ENCODE peak calls at places on chromosomes 7 and 10, in eight cellular contexts. One of them, this sample, is unnamed.

GRCh38 chr10:72329290-72330058 is 25.2 kb downstream of the DNAJB12 start:
- DNase-seq in right atrium auricular region: no peak
- DNase-seq in endodermal cell: peak; percentile 64
- DNase-seq in astrocyte of the spinal cord: no peak
- DNase-seq in HFF-Myc: no peak
- DNase-seq in thoracic aorta: no peak
- DNase-seq in endothelial cell: no peak
- DNase-seq in body of pancreas: peak; percentile 89
- DNase-seq in this sample: no peak

GRCh38 chr7:101743995-101744360 is 73.4 kb upstream of the CUX1 start:
- DNase-seq in endothelial cell: peak; percentile 15
- DNase-seq in astrocyte of the spinal cord: no peak
- DNase-seq in body of pancreas: no peak
- DNase-seq in HFF-Myc: no peak
- DNase-seq in endodermal cell: peak; percentile 86
- DNase-seq in right atrium auricular region: no peak
- DNase-seq in thoracic aorta: no peak
- DNase-seq in this sample: no peak

GRCh38 chr10:49733866-49734265 is 28.3 kb downstream of the OGDHL start:
- DNase-seq in right atrium auricular region: no peak
- DNase-seq in body of pancreas: no peak
- DNase-seq in HFF-Myc: no peak
- DNase-seq in thoracic aorta: no peak
- DNase-seq in endodermal cell: no peak
- DNase-seq in astrocyte of the spinal cord: no peak
- DNase-seq in endothelial cell: no peak
- DNase-seq in this sample: peak; percentile 60

GRCh38 chr10:82150123-82150900 is 275.3 kb downstream of the NRG3 start:
- DNase-seq in endodermal cell: peak; percentile 96
- DNase-seq in right atrium auricular region: no peak
- DNase-seq in HFF-Myc: no peak
- DNase-seq in thoracic aorta: no peak
- DNase-seq in endothelial cell: peak; percentile 82
- DNase-seq in astrocyte of the spinal cord: no peak
- DNase-seq in body of pancreas: peak; percentile 30
- DNase-seq in this sample: no peak

GRCh38 chr7:27169658-27170493 is 4.2 kb downstream of the HOXA10 start:
- DNase-seq in right atrium auricular region: no peak
- DNase-seq in HFF-Myc: no peak
- DNase-seq in astrocyte of the spinal cord: no peak
- DNase-seq in body of pancreas: no peak
- DNase-seq in thoracic aorta: no peak
- DNase-seq in endothelial cell: no peak
- DNase-seq in endodermal cell: peak; percentile 83
- DNase-seq in this sample: no peak

GRCh38 chr7:149598721-149599308 is 101.2 kb upstream of the ZNF746 start:
- DNase-seq in endothelial cell: peak; percentile 57
- DNase-seq in HFF-Myc: no peak
- DNase-seq in thoracic aorta: no peak
- DNase-seq in body of pancreas: no peak
- DNase-seq in astrocyte of the spinal cord: peak; percentile 25
- DNase-seq in right atrium auricular region: no peak
- DNase-seq in endodermal cell: peak; percentile 81
- DNase-seq in this sample: no peak

GRCh38 chr10:44925811-44926760 is 14.9 kb downstream of the TMEM72 start:
- DNase-seq in endodermal cell: no peak
- DNase-seq in HFF-Myc: no peak
- DNase-seq in body of pancreas: no peak
- DNase-seq in thoracic aorta: no peak
- DNase-seq in astrocyte of the spinal cord: no peak
- DNase-seq in right atrium auricular region: no peak
- DNase-seq in endothelial cell: no peak
- DNase-seq in this sample: no peak

GRCh38 chr7:113279256-113279655 is 160.9 kb upstream of the SMIM30 start:
- DNase-seq in astrocyte of the spinal cord: no peak
- DNase-seq in endodermal cell: no peak
- DNase-seq in body of pancreas: no peak
- DNase-seq in right atrium auricular region: no peak
- DNase-seq in endothelial cell: no peak
- DNase-seq in HFF-Myc: no peak
- DNase-seq in thoracic aorta: no peak
- DNase-seq in this sample: no peak

GRCh38 chr10:76316234-76316633 is 884.8 kb downstream of the LRMDA start:
- DNase-seq in HFF-Myc: no peak
- DNase-seq in right atrium auricular region: no peak
- DNase-seq in body of pancreas: no peak
- DNase-seq in thoracic aorta: no peak
- DNase-seq in astrocyte of the spinal cord: no peak
- DNase-seq in endodermal cell: no peak
- DNase-seq in endothelial cell: no peak
- DNase-seq in this sample: no peak

GRCh38 chr7:116347151-116347832 is 137.0 kb downstream of the TES start:
- DNase-seq in astrocyte of the spinal cord: no peak
- DNase-seq in body of pancreas: no peak
- DNase-seq in thoracic aorta: no peak
- DNase-seq in HFF-Myc: no peak
- DNase-seq in endodermal cell: no peak
- DNase-seq in endothelial cell: no peak
- DNase-seq in right atrium auricular region: no peak
- DNase-seq in this sample: no peak

GRCh38 chr7:133742709-133743538 is 384.2 kb upstream of the LRGUK start:
- DNase-seq in endodermal cell: peak; percentile 60
- DNase-seq in thoracic aorta: no peak
- DNase-seq in endothelial cell: peak; percentile 18
- DNase-seq in body of pancreas: no peak
- DNase-seq in right atrium auricular region: no peak
- DNase-seq in astrocyte of the spinal cord: peak; percentile 45
- DNase-seq in HFF-Myc: no peak
- DNase-seq in this sample: no peak

DNA sequence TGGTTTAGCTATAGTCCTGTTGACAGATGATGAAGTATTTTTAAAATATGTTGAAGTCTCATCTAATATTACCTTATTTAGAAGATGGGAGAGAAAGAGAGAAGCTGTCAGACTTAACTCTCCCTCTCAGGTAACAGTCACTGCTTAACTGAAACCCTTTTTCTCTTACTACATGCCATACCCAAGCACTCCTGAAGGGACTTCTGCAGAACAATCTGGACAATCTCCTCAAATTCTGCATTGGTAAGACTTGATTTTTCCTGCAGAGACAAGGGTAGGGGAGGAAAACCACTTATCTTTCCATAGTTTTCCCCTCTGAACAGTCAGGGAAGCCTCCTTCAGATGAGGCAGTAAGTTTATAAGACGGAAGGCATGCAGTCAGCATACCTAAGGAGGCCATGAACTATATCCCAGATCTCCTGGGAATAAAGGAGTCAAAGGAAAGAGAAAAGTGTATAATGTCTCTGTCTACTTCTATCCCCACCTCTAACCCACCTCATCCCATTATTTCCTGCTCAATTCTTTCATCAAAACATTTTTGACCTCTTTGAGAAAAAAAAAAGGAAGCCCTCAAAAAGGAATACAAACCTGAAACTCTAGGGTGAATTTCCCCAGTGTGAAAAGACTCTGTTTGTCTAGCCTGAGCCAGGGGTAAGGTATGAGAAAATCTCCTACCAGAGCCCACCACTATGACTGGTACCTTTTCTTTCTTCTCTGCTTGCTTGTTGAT is 9.4 kb downstream of the ZCWPW1 start:
- DNase-seq in endodermal cell: no peak
- DNase-seq in endothelial cell: no peak
- DNase-seq in right atrium auricular region: no peak
- DNase-seq in thoracic aorta: no peak
- DNase-seq in HFF-Myc: no peak
- DNase-seq in body of pancreas: no peak
- DNase-seq in astrocyte of the spinal cord: no peak
- DNase-seq in this sample: no peak
- TF ChIP-seq CTCF in endodermal cell: peak; percentile 51
- TF ChIP-seq CTCF in endothelial cell: no peak
- TF ChIP-seq CTCF in right atrium auricular region: no peak
- TF ChIP-seq CTCF in thoracic aorta: no peak
- TF ChIP-seq CTCF in HFF-Myc: no peak
- TF ChIP-seq CTCF in body of pancreas: no peak
- TF ChIP-seq CTCF in astrocyte of the spinal cord: no peak
- TF ChIP-seq CTCF in this sample: no peak

DNA sequence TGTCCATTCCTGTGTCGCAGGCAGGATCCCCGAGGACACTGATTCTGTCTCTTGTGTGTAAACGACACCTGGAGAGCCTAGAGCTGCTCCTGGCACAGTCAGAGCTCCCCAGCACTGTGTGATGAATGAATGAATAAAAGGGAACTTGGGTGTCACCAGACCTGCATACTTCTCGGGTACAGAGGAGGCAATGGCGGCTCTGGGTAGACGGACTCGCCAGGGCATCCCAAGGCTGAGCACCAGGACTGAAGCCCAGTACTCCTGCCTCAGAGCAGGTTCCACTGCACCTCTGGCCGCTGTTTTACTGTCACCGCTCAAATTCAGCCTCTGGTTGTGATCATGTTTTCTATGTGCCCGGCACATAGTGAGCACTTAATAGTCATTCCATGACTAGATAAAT is 255.8 kb downstream of the GLRX3 start:
- DNase-seq in body of pancreas: no peak
- DNase-seq in right atrium auricular region: peak; percentile 18
- DNase-seq in HFF-Myc: no peak
- DNase-seq in thoracic aorta: no peak
- DNase-seq in endothelial cell: no peak
- DNase-seq in astrocyte of the spinal cord: no peak
- DNase-seq in endodermal cell: no peak
- DNase-seq in this sample: peak; percentile 70
- TF ChIP-seq CTCF in body of pancreas: no peak
- TF ChIP-seq CTCF in right atrium auricular region: no peak
- TF ChIP-seq CTCF in HFF-Myc: no peak
- TF ChIP-seq CTCF in thoracic aorta: no peak
- TF ChIP-seq CTCF in endothelial cell: no peak
- TF ChIP-seq CTCF in astrocyte of the spinal cord: no peak
- TF ChIP-seq CTCF in endodermal cell: no peak
- TF ChIP-seq CTCF in this sample: no peak

GRCh38 chr10:33421789-33422188 is 87.3 kb upstream of the NRP1 start:
- DNase-seq in thoracic aorta: peak; percentile 39
- DNase-seq in endodermal cell: no peak
- DNase-seq in HFF-Myc: no peak
- DNase-seq in astrocyte of the spinal cord: peak; percentile 94
- DNase-seq in body of pancreas: peak; percentile 45
- DNase-seq in right atrium auricular region: peak; percentile 72
- DNase-seq in endothelial cell: no peak
- DNase-seq in this sample: no peak
- TF ChIP-seq CTCF in thoracic aorta: no peak
- TF ChIP-seq CTCF in endodermal cell: no peak
- TF ChIP-seq CTCF in HFF-Myc: no peak
- TF ChIP-seq CTCF in astrocyte of the spinal cord: no peak
- TF ChIP-seq CTCF in body of pancreas: no peak
- TF ChIP-seq CTCF in right atrium auricular region: no peak
- TF ChIP-seq CTCF in endothelial cell: no peak
- TF ChIP-seq CTCF in this sample: no peak

DNA sequence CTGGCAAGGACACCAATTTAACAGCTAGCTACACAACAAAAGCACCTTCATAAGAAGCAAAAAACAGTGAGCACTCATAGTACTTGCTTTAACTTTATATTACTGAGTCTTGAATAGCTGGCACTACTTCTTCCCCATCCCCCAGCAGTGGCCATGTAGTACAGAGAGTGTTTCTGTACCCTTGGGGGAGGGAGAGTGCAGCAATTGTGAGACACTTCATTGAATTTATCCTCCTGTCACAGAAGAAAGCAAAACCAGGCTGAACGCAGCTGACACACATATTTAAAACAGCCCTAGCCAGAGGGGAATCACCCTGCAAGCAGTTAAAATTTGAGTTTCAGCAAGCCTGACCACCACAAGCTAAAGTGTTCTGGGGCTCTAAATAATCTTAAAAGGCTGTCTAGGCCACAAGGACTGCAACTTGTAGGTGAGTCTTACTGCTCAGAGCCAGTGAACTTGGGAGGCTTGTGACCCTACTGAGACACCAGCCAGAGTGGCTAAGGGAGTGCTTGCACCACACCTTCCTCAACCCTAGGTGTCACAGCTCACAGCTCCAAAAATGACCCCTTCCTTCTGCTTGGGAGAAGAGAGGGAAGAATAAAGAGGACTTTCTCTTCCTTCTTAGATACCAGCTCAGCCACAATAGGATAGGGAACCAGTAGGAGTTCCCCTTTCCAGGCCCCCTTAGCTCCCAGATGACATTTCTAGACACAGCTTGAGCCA is 97.6 kb upstream of the MEOX2 start:
- DNase-seq in endothelial cell: no peak
- DNase-seq in body of pancreas: no peak
- DNase-seq in thoracic aorta: no peak
- DNase-seq in astrocyte of the spinal cord: no peak
- DNase-seq in right atrium auricular region: no peak
- DNase-seq in endodermal cell: no peak
- DNase-seq in HFF-Myc: no peak
- DNase-seq in this sample: no peak
- TF ChIP-seq CTCF in endothelial cell: no peak
- TF ChIP-seq CTCF in body of pancreas: no peak
- TF ChIP-seq CTCF in thoracic aorta: no peak
- TF ChIP-seq CTCF in astrocyte of the spinal cord: no peak
- TF ChIP-seq CTCF in right atrium auricular region: no peak
- TF ChIP-seq CTCF in endodermal cell: peak; percentile 55
- TF ChIP-seq CTCF in HFF-Myc: no peak
- TF ChIP-seq CTCF in this sample: no peak

GRCh38 chr7:84998665-84999064 is 188.2 kb downstream of the SEMA3D start:
- DNase-seq in endothelial cell: no peak
- DNase-seq in body of pancreas: no peak
- DNase-seq in right atrium auricular region: no peak
- DNase-seq in thoracic aorta: no peak
- DNase-seq in astrocyte of the spinal cord: no peak
- DNase-seq in endodermal cell: no peak
- DNase-seq in HFF-Myc: no peak
- DNase-seq in this sample: no peak
- TF ChIP-seq CTCF in endothelial cell: no peak
- TF ChIP-seq CTCF in body of pancreas: no peak
- TF ChIP-seq CTCF in right atrium auricular region: peak; percentile 20
- TF ChIP-seq CTCF in thoracic aorta: no peak
- TF ChIP-seq CTCF in astrocyte of the spinal cord: no peak
- TF ChIP-seq CTCF in endodermal cell: peak; percentile 66
- TF ChIP-seq CTCF in HFF-Myc: peak; percentile 3
- TF ChIP-seq CTCF in this sample: no peak

DNA sequence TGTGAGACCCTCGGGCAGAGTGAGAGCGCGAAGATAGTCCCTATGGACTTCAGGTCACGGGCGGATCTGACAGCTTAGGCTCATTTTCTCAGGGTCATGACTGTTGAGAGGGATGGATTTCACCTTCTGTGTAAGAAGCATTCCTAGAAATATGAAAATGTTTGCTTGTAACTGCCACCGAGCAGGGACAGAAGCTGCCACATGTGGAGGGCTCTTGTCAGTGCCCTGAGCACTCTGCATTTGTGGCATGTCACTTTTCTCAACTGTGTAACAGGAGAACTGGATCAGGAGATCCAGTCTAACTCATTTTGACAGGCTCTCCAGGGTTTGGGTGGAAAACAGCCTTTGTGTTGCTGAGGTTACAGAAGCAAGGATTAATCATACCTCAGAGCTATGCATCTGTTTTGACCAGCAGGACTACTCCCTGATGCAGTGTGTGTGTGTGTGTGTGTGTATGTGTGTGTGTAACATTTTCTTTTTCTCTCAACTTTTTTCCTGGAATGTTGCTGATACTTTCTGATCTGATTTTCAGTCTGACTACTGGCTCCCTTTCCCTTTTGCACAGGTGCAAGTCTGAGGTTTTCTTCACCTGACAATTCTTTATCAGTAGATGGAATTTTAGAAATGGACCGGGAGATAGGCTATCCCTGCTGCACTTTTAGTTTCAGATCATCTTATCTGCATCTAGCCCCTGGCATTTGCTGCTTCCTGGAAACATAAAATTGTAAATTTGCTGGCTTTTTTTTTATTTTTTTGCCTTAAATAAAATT is 183.3 kb downstream of the STK31 start:
- DNase-seq in thoracic aorta: no peak
- DNase-seq in astrocyte of the spinal cord: peak; percentile 22
- DNase-seq in right atrium auricular region: no peak
- DNase-seq in HFF-Myc: no peak
- DNase-seq in endodermal cell: no peak
- DNase-seq in endothelial cell: no peak
- DNase-seq in body of pancreas: no peak
- DNase-seq in this sample: no peak
- TF ChIP-seq CTCF in thoracic aorta: no peak
- TF ChIP-seq CTCF in astrocyte of the spinal cord: no peak
- TF ChIP-seq CTCF in right atrium auricular region: no peak
- TF ChIP-seq CTCF in HFF-Myc: no peak
- TF ChIP-seq CTCF in endodermal cell: no peak
- TF ChIP-seq CTCF in endothelial cell: no peak
- TF ChIP-seq CTCF in body of pancreas: no peak
- TF ChIP-seq CTCF in this sample: no peak